ENCODE peak calls at places on chromosome 9, in seven cellular contexts. One of them, this sample, is unnamed. For H3K9me3, the result is how much of the 10 kb centered on the place peaks cover.

GRCh38 chr9:124594215-124594614 is 87.0 kb upstream of the NR5A1 start:
- DNase-seq in CD8-positive, alpha-beta T cell: no peak
- DNase-seq in OCI-LY7: no peak
- DNase-seq in pancreas: no peak
- DNase-seq in spleen: no peak
- DNase-seq in uterus: no peak
- DNase-seq in colonic mucosa: no peak
- DNase-seq in this sample: no peak

GRCh38 chr9:91761362-91761761 is 188.7 kb downstream of the ROR2 start:
- DNase-seq in spleen: no peak
- DNase-seq in CD8-positive, alpha-beta T cell: no peak
- DNase-seq in uterus: no peak
- DNase-seq in colonic mucosa: peak
- DNase-seq in OCI-LY7: no peak
- DNase-seq in pancreas: no peak
- DNase-seq in this sample: no peak

GRCh38 chr9:80552931-80553330 is 981.2 kb downstream of the TLE4 start:
- DNase-seq in OCI-LY7: no peak
- DNase-seq in colonic mucosa: no peak
- DNase-seq in spleen: no peak
- DNase-seq in CD8-positive, alpha-beta T cell: no peak
- DNase-seq in uterus: peak
- DNase-seq in pancreas: no peak
- DNase-seq in this sample: no peak

GRCh38 chr9:133255371-133255940 is 19.5 kb downstream of the ABO start:
- DNase-seq in uterus: no peak
- DNase-seq in CD8-positive, alpha-beta T cell: no peak
- DNase-seq in spleen: no peak
- DNase-seq in colonic mucosa: no peak
- DNase-seq in pancreas: no peak
- DNase-seq in OCI-LY7: no peak
- DNase-seq in this sample: no peak

GRCh38 chr9:136943291-136944093 is 1.0 kb downstream of the FBXW5 start:
- DNase-seq in uterus: no peak
- DNase-seq in CD8-positive, alpha-beta T cell: no peak
- DNase-seq in OCI-LY7: peak
- DNase-seq in pancreas: peak
- DNase-seq in colonic mucosa: no peak
- DNase-seq in spleen: peak
- DNase-seq in this sample: no peak

GRCh38 chr9:135978650-135979461 is 17.7 kb upstream of the UBAC1 start:
- DNase-seq in pancreas: no peak
- DNase-seq in uterus: no peak
- DNase-seq in colonic mucosa: no peak
- DNase-seq in CD8-positive, alpha-beta T cell: peak
- DNase-seq in spleen: no peak
- DNase-seq in OCI-LY7: no peak
- DNase-seq in this sample: peak

GRCh38 chr9:129131300-129132145 is 20.3 kb downstream of the PTPA start:
- DNase-seq in pancreas: peak
- DNase-seq in uterus: peak
- DNase-seq in CD8-positive, alpha-beta T cell: peak
- DNase-seq in spleen: peak
- DNase-seq in colonic mucosa: peak
- DNase-seq in OCI-LY7: peak
- DNase-seq in this sample: peak

GRCh38 chr9:87546704-87547103 is 49.0 kb downstream of the DAPK1 start:
- DNase-seq in colonic mucosa: no peak
- DNase-seq in OCI-LY7: no peak
- DNase-seq in CD8-positive, alpha-beta T cell: no peak
- DNase-seq in pancreas: no peak
- DNase-seq in uterus: no peak
- DNase-seq in spleen: no peak
- DNase-seq in this sample: no peak

GRCh38 chr9:133604214-133604613 is 5.0 kb downstream of the FAM163B start:
- DNase-seq in pancreas: no peak
- DNase-seq in CD8-positive, alpha-beta T cell: peak
- DNase-seq in spleen: no peak
- DNase-seq in OCI-LY7: peak
- DNase-seq in uterus: no peak
- DNase-seq in colonic mucosa: no peak
- DNase-seq in this sample: no peak

GRCh38 chr9:138116521-138116920 is 238.9 kb downstream of the CACNA1B start:
- DNase-seq in uterus: no peak
- DNase-seq in OCI-LY7: no peak
- DNase-seq in spleen: no peak
- DNase-seq in colonic mucosa: no peak
- DNase-seq in CD8-positive, alpha-beta T cell: no peak
- DNase-seq in pancreas: no peak
- DNase-seq in this sample: no peak
- H3K9me3 ChIP-seq in uterus: under half
- H3K9me3 ChIP-seq in OCI-LY7: under half
- H3K9me3 ChIP-seq in spleen: under half
- H3K9me3 ChIP-seq in colonic mucosa: under half
- H3K9me3 ChIP-seq in CD8-positive, alpha-beta T cell: under half
- H3K9me3 ChIP-seq in pancreas: under half
- H3K9me3 ChIP-seq in this sample: under half

GRCh38 chr9:8800196-8800595 is 1000.6 kb upstream of the DMAC1 start:
- DNase-seq in spleen: no peak
- DNase-seq in CD8-positive, alpha-beta T cell: no peak
- DNase-seq in OCI-LY7: no peak
- DNase-seq in pancreas: no peak
- DNase-seq in colonic mucosa: no peak
- DNase-seq in uterus: no peak
- DNase-seq in this sample: no peak
- H3K9me3 ChIP-seq in spleen: under half
- H3K9me3 ChIP-seq in CD8-positive, alpha-beta T cell: under half
- H3K9me3 ChIP-seq in OCI-LY7: under half
- H3K9me3 ChIP-seq in pancreas: under half
- H3K9me3 ChIP-seq in colonic mucosa: under half
- H3K9me3 ChIP-seq in uterus: under half
- H3K9me3 ChIP-seq in this sample: under half

GRCh38 chr9:17272510-17272909 is 137.7 kb downstream of the CNTLN start:
- DNase-seq in spleen: no peak
- DNase-seq in CD8-positive, alpha-beta T cell: no peak
- DNase-seq in colonic mucosa: no peak
- DNase-seq in OCI-LY7: no peak
- DNase-seq in pancreas: no peak
- DNase-seq in uterus: no peak
- DNase-seq in this sample: no peak
- H3K9me3 ChIP-seq in spleen: under half
- H3K9me3 ChIP-seq in CD8-positive, alpha-beta T cell: under half
- H3K9me3 ChIP-seq in colonic mucosa: under half
- H3K9me3 ChIP-seq in OCI-LY7: under half
- H3K9me3 ChIP-seq in pancreas: under half
- H3K9me3 ChIP-seq in uterus: under half
- H3K9me3 ChIP-seq in this sample: under half

GRCh38 chr9:16405421-16405820 is 465.0 kb downstream of the BNC2 start:
- DNase-seq in OCI-LY7: no peak
- DNase-seq in colonic mucosa: no peak
- DNase-seq in CD8-positive, alpha-beta T cell: no peak
- DNase-seq in spleen: no peak
- DNase-seq in uterus: no peak
- DNase-seq in pancreas: no peak
- DNase-seq in this sample: no peak
- H3K9me3 ChIP-seq in OCI-LY7: under half
- H3K9me3 ChIP-seq in colonic mucosa: under half
- H3K9me3 ChIP-seq in CD8-positive, alpha-beta T cell: under half
- H3K9me3 ChIP-seq in spleen: under half
- H3K9me3 ChIP-seq in uterus: under half
- H3K9me3 ChIP-seq in pancreas: under half
- H3K9me3 ChIP-seq in this sample: under half

DNA sequence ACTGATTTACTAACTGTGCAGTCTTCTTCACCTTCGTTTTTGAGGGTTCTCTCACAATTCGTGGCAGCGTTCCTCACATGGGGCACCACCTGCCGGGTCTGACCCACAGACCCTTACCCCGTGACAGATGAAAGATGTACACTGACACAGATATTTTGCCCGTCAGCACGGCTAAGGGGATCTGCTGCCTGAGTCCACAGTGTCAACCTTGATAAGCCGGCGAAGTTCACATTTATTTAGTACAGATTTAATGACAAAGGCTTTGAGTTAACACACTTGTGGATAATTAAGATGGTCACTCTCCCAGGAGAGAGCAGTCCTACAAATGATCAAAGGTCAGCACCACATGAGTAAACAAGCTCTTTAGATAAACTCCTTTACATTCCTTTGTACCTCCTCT is 15.9 kb upstream of the TEX10 start:
- DNase-seq in uterus: no peak
- DNase-seq in spleen: no peak
- DNase-seq in CD8-positive, alpha-beta T cell: no peak
- DNase-seq in pancreas: no peak
- DNase-seq in OCI-LY7: no peak
- DNase-seq in colonic mucosa: no peak
- DNase-seq in this sample: no peak
- H3K9me3 ChIP-seq in uterus: under half
- H3K9me3 ChIP-seq in spleen: under half
- H3K9me3 ChIP-seq in CD8-positive, alpha-beta T cell: under half
- H3K9me3 ChIP-seq in pancreas: under half
- H3K9me3 ChIP-seq in OCI-LY7: under half
- H3K9me3 ChIP-seq in colonic mucosa: under half
- H3K9me3 ChIP-seq in this sample: under half

DNA sequence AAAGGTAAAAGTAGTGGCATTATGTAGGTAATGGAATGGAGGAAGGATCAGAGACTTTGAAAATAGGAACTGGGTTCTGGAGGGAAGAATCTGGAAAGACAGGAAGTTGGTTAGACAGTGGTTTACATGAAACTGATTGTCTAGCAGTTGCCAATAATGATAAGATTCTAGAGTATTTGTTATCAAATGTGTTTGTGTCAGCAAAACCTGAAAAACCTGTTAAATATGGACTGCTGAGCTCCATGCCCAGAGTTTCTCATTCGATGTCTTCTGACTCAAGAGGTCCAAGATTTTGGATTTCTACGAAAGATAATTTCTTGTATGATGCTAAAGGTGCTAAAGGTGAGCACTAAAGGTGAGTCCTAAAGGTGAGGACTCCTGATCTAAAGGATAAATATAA is 515.0 kb upstream of the TUSC1 start:
- DNase-seq in OCI-LY7: no peak
- DNase-seq in uterus: no peak
- DNase-seq in pancreas: no peak
- DNase-seq in spleen: no peak
- DNase-seq in CD8-positive, alpha-beta T cell: no peak
- DNase-seq in colonic mucosa: no peak
- DNase-seq in this sample: no peak
- H3K9me3 ChIP-seq in OCI-LY7: under half
- H3K9me3 ChIP-seq in uterus: under half
- H3K9me3 ChIP-seq in pancreas: under half
- H3K9me3 ChIP-seq in spleen: half or more
- H3K9me3 ChIP-seq in CD8-positive, alpha-beta T cell: under half
- H3K9me3 ChIP-seq in colonic mucosa: under half
- H3K9me3 ChIP-seq in this sample: under half

GRCh38 chr9:26460624-26461023 is 432.0 kb downstream of the CAAP1 start:
- DNase-seq in uterus: no peak
- DNase-seq in OCI-LY7: no peak
- DNase-seq in CD8-positive, alpha-beta T cell: no peak
- DNase-seq in spleen: no peak
- DNase-seq in colonic mucosa: no peak
- DNase-seq in pancreas: no peak
- DNase-seq in this sample: no peak
- H3K9me3 ChIP-seq in uterus: under half
- H3K9me3 ChIP-seq in OCI-LY7: under half
- H3K9me3 ChIP-seq in CD8-positive, alpha-beta T cell: under half
- H3K9me3 ChIP-seq in spleen: under half
- H3K9me3 ChIP-seq in colonic mucosa: under half
- H3K9me3 ChIP-seq in pancreas: under half
- H3K9me3 ChIP-seq in this sample: under half

GRCh38 chr9:96817973-96818372 is 36.3 kb downstream of the ZNF782 start:
- DNase-seq in pancreas: no peak
- DNase-seq in spleen: no peak
- DNase-seq in OCI-LY7: no peak
- DNase-seq in colonic mucosa: no peak
- DNase-seq in CD8-positive, alpha-beta T cell: no peak
- DNase-seq in uterus: no peak
- DNase-seq in this sample: no peak
- H3K9me3 ChIP-seq in pancreas: under half
- H3K9me3 ChIP-seq in spleen: half or more
- H3K9me3 ChIP-seq in OCI-LY7: half or more
- H3K9me3 ChIP-seq in colonic mucosa: under half
- H3K9me3 ChIP-seq in CD8-positive, alpha-beta T cell: under half
- H3K9me3 ChIP-seq in uterus: under half
- H3K9me3 ChIP-seq in this sample: half or more

GRCh38 chr9:112997236-112997941 is 14.6 kb downstream of the ZNF883 start:
- DNase-seq in spleen: no peak
- DNase-seq in uterus: no peak
- DNase-seq in colonic mucosa: no peak
- DNase-seq in pancreas: no peak
- DNase-seq in CD8-positive, alpha-beta T cell: no peak
- DNase-seq in OCI-LY7: no peak
- DNase-seq in this sample: no peak
- H3K9me3 ChIP-seq in spleen: half or more
- H3K9me3 ChIP-seq in uterus: under half
- H3K9me3 ChIP-seq in colonic mucosa: under half
- H3K9me3 ChIP-seq in pancreas: under half
- H3K9me3 ChIP-seq in CD8-positive, alpha-beta T cell: under half
- H3K9me3 ChIP-seq in OCI-LY7: under half
- H3K9me3 ChIP-seq in this sample: under half

GRCh38 chr9:113005777-113006176 is 6.2 kb downstream of the ZNF883 start:
- DNase-seq in uterus: no peak
- DNase-seq in CD8-positive, alpha-beta T cell: no peak
- DNase-seq in OCI-LY7: no peak
- DNase-seq in spleen: no peak
- DNase-seq in pancreas: no peak
- DNase-seq in colonic mucosa: no peak
- DNase-seq in this sample: no peak
- H3K9me3 ChIP-seq in uterus: under half
- H3K9me3 ChIP-seq in CD8-positive, alpha-beta T cell: under half
- H3K9me3 ChIP-seq in OCI-LY7: under half
- H3K9me3 ChIP-seq in spleen: half or more
- H3K9me3 ChIP-seq in pancreas: under half
- H3K9me3 ChIP-seq in colonic mucosa: under half
- H3K9me3 ChIP-seq in this sample: under half